ENCODE peak calls at places on chromosome 13, in nine cellular contexts. Y is GM06990, B is psoas muscle, C is breast epithelium, X is SJSA1, J is right lobe of liver, V is ascending aorta, S is pancreas, Q is tibial nerve. Z is an unnamed sample. For H3K36me3, the result is how much of the 10 kb centered on the place peaks cover.

GRCh38 chr13:26980099-26981031 is 191.2 kb downstream of the USP12 start:
- DNase-seq in S (no peak), C (no peak), J (no peak), X (no peak), Y (no peak), Q (no peak), V (no peak), B (no peak), Z (no peak)

GRCh38 chr13:29500426-29500825 is 95.1 kb downstream of the SLC7A1 start:
- DNase-seq in B (no peak), S (no peak), V (no peak), X (no peak), J (no peak), Q (no peak), Y (no peak), C (no peak), Z (no peak)

GRCh38 chr13:43058318-43058674 is 34.9 kb downstream of the DNAJC15 start:
- DNase-seq in Y (no peak), J (no peak), V (no peak), C (no peak), X (peak), S (no peak), B (no peak), Q (no peak), Z (no peak)

GRCh38 chr13:79802389-79803140 is 321.6 kb downstream of the NDFIP2 start:
- DNase-seq in Q (no peak), C (no peak), S (no peak), J (no peak), B (no peak), V (no peak), Y (no peak), X (no peak), Z (no peak)

GRCh38 chr13:74450976-74451375 is 316.8 kb upstream of the KLF12 start:
- DNase-seq in S (no peak), J (no peak), B (no peak), Q (no peak), Y (no peak), V (no peak), C (no peak), X (no peak), Z (no peak)

GRCh38 chr13:23630349-23631093 is 60.3 kb downstream of the TNFRSF19 start:
- DNase-seq in V (no peak), X (no peak), Q (no peak), J (no peak), B (no peak), C (no peak), S (no peak), Y (no peak), Z (no peak)

GRCh38 chr13:22915442-22916082 is 265.2 kb upstream of the SGCG start:
- DNase-seq in Y (peak), X (no peak), V (no peak), B (no peak), S (peak), J (no peak), Q (no peak), C (no peak), Z (no peak)

GRCh38 chr13:102286326-102286725 is 115.5 kb downstream of the FGF14 start:
- DNase-seq in B (no peak), X (no peak), Y (no peak), Q (no peak), S (no peak), V (no peak), J (no peak), C (no peak), Z (no peak)

GRCh38 chr13:79724348-79725103 is 243.6 kb downstream of the NDFIP2 start:
- DNase-seq in Q (no peak), X (no peak), S (no peak), C (no peak), Y (no peak), V (no peak), B (no peak), J (no peak), Z (no peak)

GRCh38 chr13:79405501-79405830 is 589 bp downstream of the RBM26 start:
- DNase-seq in B (no peak), C (no peak), J (no peak), V (no peak), S (no peak), X (no peak), Q (peak), Y (no peak), Z (no peak)

GRCh38 chr13:107144432-107144831 is 576.5 kb upstream of the ARGLU1 start:
- DNase-seq in S (no peak), C (no peak), Q (no peak), Y (no peak), X (no peak), J (no peak), V (no peak), B (no peak), Z (no peak)

DNA sequence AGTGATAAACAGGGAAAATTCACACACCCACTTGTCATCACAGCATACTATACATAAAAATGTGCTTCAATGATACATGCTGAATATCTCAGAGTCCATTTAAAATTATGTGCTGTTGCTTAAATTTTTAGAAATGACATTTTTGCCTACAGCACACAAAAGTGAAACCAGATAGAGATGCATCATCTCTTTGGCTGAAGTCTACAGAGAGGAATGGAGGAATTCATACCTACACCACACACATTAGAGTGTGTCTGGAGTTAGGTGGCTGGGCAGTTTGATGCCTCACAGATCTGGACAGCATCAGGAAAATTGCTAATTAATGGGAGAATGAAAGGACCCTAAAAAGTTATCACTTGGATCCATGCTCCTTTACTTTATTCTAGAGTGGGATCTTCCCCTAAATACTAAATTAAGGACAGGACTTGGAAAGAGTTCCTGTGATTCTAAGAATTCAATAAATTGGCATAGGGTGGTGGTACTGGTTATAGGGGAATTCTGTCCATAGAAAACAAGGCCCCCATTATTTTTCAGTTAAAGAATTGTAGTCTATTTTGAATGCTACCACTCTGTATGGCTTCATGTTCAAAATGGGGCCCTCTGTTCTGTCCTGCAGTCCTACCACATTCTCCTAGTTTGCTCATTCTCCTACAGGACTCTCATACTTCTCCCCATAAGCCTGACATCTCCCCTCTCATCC is 41.3 kb downstream of the RCBTB2 start:
- DNase-seq in X (no peak), S (no peak), B (no peak), Y (no peak), J (no peak), C (no peak), Q (no peak), V (no peak), Z (no peak)
- H3K4me3 ChIP-seq in X (no peak), S (no peak), B (peak), Y (peak), J (no peak), C (no peak), Q (peak), V (peak), Z (peak)

DNA sequence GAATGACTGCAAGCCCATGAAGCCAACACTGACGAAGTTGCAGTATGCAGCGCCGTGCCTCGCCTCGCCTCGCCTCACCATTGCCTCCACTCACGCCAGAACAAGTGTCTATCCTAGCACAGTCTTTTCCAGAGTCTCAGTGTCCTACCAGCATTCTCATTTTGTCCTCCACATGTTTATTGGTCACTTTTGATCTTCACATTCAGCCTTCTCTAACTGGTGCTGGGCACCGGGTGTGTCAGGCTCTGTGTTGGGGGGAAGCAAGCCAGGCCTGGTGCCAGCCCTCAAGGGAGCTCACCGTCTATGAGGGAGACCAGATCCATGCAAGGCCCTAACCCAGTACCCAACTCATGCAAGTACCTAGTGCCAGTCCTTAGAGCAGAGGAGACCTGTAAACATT is 69.7 kb upstream of the GPR183 start:
- DNase-seq in V (no peak), J (no peak), B (no peak), S (no peak), Q (no peak), X (peak), C (no peak), Y (no peak), Z (no peak)
- H3K36me3 ChIP-seq in V (under half), J (under half), B (under half), S (under half), Q (under half), X (under half), C (under half), Y (under half), Z (under half)

GRCh38 chr13:77028202-77028601 is 1.2 kb upstream of the FBXL3 start:
- DNase-seq in Q (no peak), C (no peak), V (peak), B (no peak), X (no peak), J (no peak), S (no peak), Y (no peak), Z (no peak)
- H3K4me3 ChIP-seq in Q (peak), C (peak), V (peak), B (peak), X (no peak), J (no peak), S (no peak), Y (no peak), Z (peak)

DNA sequence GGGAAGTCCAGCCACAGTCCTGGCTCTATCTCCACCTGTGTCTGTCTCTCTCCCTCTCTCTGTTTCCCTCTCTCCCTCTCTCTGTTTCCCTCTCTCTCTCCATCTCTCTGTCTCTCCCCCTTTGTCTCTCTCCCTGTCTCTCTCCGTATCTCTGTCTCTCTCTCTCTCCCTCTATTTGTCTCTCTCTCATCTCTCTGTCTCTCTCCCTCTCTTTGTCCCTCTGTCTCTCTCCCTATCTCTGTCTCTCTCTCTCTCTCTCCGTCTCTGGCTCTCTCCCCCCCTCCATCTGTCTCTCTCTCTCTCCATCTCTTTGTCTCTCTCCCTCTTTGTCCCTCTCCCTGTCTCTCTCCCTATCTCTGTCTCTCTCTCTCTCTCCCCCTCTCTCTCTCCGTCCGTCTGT is 39.5 kb upstream of the C13orf46 start:
- DNase-seq in Q (no peak), B (no peak), C (no peak), S (no peak), Y (no peak), J (no peak), V (no peak), X (no peak), Z (no peak)
- H3K36me3 ChIP-seq in Q (under half), B (under half), C (under half), S (under half), Y (under half), J (under half), V (half or more), X (half or more), Z (half or more)

GRCh38 chr13:33284916-33285315 is 639 bp downstream of the STARD13 start:
- DNase-seq in V (no peak), X (no peak), Q (no peak), B (no peak), C (no peak), S (no peak), Y (no peak), J (no peak), Z (no peak)
- H3K4me3 ChIP-seq in V (peak), X (peak), Q (peak), B (peak), C (peak), S (peak), Y (peak), J (peak), Z (no peak)

GRCh38 chr13:104920091-104920490 is 1615.4 kb downstream of the EFNB2 start:
- DNase-seq in Y (no peak), V (no peak), C (no peak), Q (no peak), S (peak), J (no peak), B (no peak), X (no peak), Z (no peak)
- H3K36me3 ChIP-seq in Y (under half), V (under half), C (under half), Q (under half), S (under half), J (under half), B (under half), X (under half), Z (under half)

GRCh38 chr13:40911341-40911740 is 107.8 kb downstream of the ELF1 start:
- DNase-seq in C (no peak), B (no peak), S (no peak), J (no peak), V (no peak), X (no peak), Q (no peak), Y (no peak), Z (no peak)

GRCh38 chr13:40916207-40916998 is 102.7 kb downstream of the ELF1 start:
- DNase-seq in J (no peak), X (no peak), Y (no peak), S (no peak), V (no peak), B (no peak), Q (no peak), C (no peak), Z (no peak)

GRCh38 chr13:40910324-40911050 is 108.6 kb downstream of the ELF1 start:
- DNase-seq in V (no peak), X (no peak), S (no peak), J (no peak), B (no peak), C (no peak), Y (peak), Q (no peak), Z (no peak)
- H3K4me3 ChIP-seq in V (no peak), X (no peak), S (no peak), J (no peak), B (no peak), C (no peak), Y (no peak), Q (no peak), Z (no peak)

Z was measured in CD4-positive, CD25-positive, alpha-beta regulatory T cell.